ENCODE peak calls at places on chromosomes 12 and 14, in eight cellular contexts. Q is frontal cortex; V is Karpas-422; J is A549; B is occipital lobe; U is cardiac septum; G is breast epithelium; L is stimulated activated CD8-positive, alpha-beta memory T cell treated with anti-CD3 and anti-CD28 coated beads, Interleukin-2, amount 100 ng/mL, for 48 hours. A is an unnamed sample.

GRCh38 chr14:104280085-104280901 is 141.9 kb downstream of the KIF26A start:
- DNase-seq in Q (no peak), V (no peak), J (no peak), B (no peak), U (peak; percentile 56), G (peak; percentile 42), L (no peak), A (no peak)

GRCh38 chr12:102950107-102950949 is 7.1 kb upstream of the ASCL1 start:
- DNase-seq in Q (no peak), V (no peak), J (no peak), B (no peak), U (no peak), G (no peak), L (no peak), A (no peak)

GRCh38 chr14:31969371-31969770 is 107.7 kb upstream of the ARHGAP5 start:
- DNase-seq in Q (no peak), V (no peak), J (no peak), B (no peak), U (no peak), G (no peak), L (no peak), A (no peak)

GRCh38 chr12:7645395-7646177 is 20.1 kb downstream of the APOBEC1 start:
- DNase-seq in Q (peak; percentile 45), V (peak; percentile 76), J (peak; percentile 46), B (no peak), U (no peak), G (no peak), L (no peak), A (peak; percentile 69)

GRCh38 chr12:101719566-101719965 is 19.7 kb downstream of the SYCP3 start:
- DNase-seq in Q (no peak), V (no peak), J (no peak), B (no peak), U (no peak), G (no peak), L (no peak), A (no peak)

GRCh38 chr12:56634242-56634836 is 4.2 kb upstream of the BAZ2A start:
- DNase-seq in Q (no peak), V (peak; percentile 68), J (peak; percentile 59), B (no peak), U (no peak), G (peak; percentile 72), L (no peak), A (peak; percentile 46)

GRCh38 chr12:26028953-26029740 is 70.7 kb downstream of the RASSF8 start:
- DNase-seq in Q (peak; percentile 36), V (peak; percentile 71), J (peak; percentile 37), B (no peak), U (no peak), G (no peak), L (no peak), A (peak; percentile 45)

GRCh38 chr14:103214461-103214958 is 91.2 kb downstream of the TNFAIP2 start:
- DNase-seq in Q (no peak), V (no peak), J (no peak), B (no peak), U (no peak), G (no peak), L (no peak), A (no peak)

GRCh38 chr12:70796989-70797388 is 123.5 kb downstream of the PTPRR start:
- DNase-seq in Q (no peak), V (no peak), J (no peak), B (no peak), U (no peak), G (no peak), L (no peak), A (no peak)

GRCh38 chr12:48160807-48161206 is 3.5 kb upstream of the ASB8 start:
- DNase-seq in Q (no peak), V (peak; percentile 61), J (no peak), B (no peak), U (no peak), G (no peak), L (no peak), A (no peak)

GRCh38 chr12:29640589-29641345 is 143.0 kb downstream of the TMTC1 start:
- DNase-seq in Q (no peak), V (no peak), J (no peak), B (no peak), U (peak; percentile 77), G (no peak), L (no peak), A (no peak)

GRCh38 chr14:64069634-64070359 is 217.0 kb downstream of the SYNE2 start:
- DNase-seq in Q (no peak), V (no peak), J (no peak), B (no peak), U (no peak), G (no peak), L (no peak), A (no peak)

GRCh38 chr12:45192041-45192695 is 23.7 kb upstream of the ANO6 start:
- DNase-seq in Q (no peak), V (no peak), J (peak; percentile 62), B (no peak), U (no peak), G (no peak), L (no peak), A (no peak)

GRCh38 chr12:47819902-47820630 is at the start of gene HDAC7:
- DNase-seq in Q (peak; percentile 88), V (peak; percentile 93), J (peak; percentile 90), B (peak; percentile 78), U (peak; percentile 95), G (peak; percentile 81), L (peak; percentile 63), A (peak; percentile 83)

GRCh38 chr14:95340201-95340697 is 20.5 kb upstream of the CLMN start:
- DNase-seq in Q (no peak), V (no peak), J (peak; percentile 18), B (no peak), U (peak; percentile 58), G (peak; percentile 92), L (no peak), A (no peak)

GRCh38 chr12:108346727-108347710 is 7.9 kb upstream of the CMKLR1 start:
- DNase-seq in Q (no peak), V (no peak), J (no peak), B (no peak), U (no peak), G (no peak), L (no peak), A (no peak)

GRCh38 chr14:105065280-105066228 is at the start of gene GPR132:
- DNase-seq in Q (no peak), V (no peak), J (no peak), B (no peak), U (peak; percentile 92), G (no peak), L (peak; percentile 78), A (peak; percentile 48)

GRCh38 chr12:131783915-131784541 is 44.2 kb upstream of the MMP17 start:
- DNase-seq in Q (no peak), V (no peak), J (peak; percentile 62), B (peak; percentile 19), U (no peak), G (no peak), L (no peak), A (no peak)

GRCh38 chr12:113314121-113314529 is 20.8 kb downstream of the SLC8B1 start:
- DNase-seq in Q (no peak), V (no peak), J (no peak), B (no peak), U (no peak), G (no peak), L (no peak), A (no peak)

GRCh38 chr12:125246346-125246656 is 181.1 kb downstream of the AACS start:
- DNase-seq in Q (no peak), V (no peak), J (no peak), B (no peak), U (no peak), G (no peak), L (no peak), A (no peak)

GRCh38 chr12:116354950-116355779 is 77.7 kb upstream of the MED13L start:
- DNase-seq in Q (no peak), V (no peak), J (no peak), B (no peak), U (no peak), G (no peak), L (no peak), A (no peak)

GRCh38 chr12:109888179-109889020 is 8.1 kb upstream of the GLTP start:
- DNase-seq in Q (no peak), V (no peak), J (peak; percentile 66), B (no peak), U (no peak), G (no peak), L (no peak), A (peak; percentile 69)

GRCh38 chr14:51189600-51190376 is 50.3 kb upstream of the TMX1 start:
- DNase-seq in Q (no peak), V (no peak), J (no peak), B (no peak), U (no peak), G (no peak), L (no peak), A (no peak)

GRCh38 chr12:89783321-89784060 is 74.9 kb upstream of the ATP2B1 start:
- DNase-seq in Q (no peak), V (peak; percentile 35), J (no peak), B (peak; percentile 31), U (no peak), G (no peak), L (no peak), A (no peak)

GRCh38 chr12:113241191-113242017 is 20.1 kb downstream of the TPCN1 start:
- DNase-seq in Q (no peak), V (no peak), J (no peak), B (no peak), U (no peak), G (no peak), L (no peak), A (no peak)

GRCh38 chr12:51871126-51871525 is 16.8 kb upstream of the ANKRD33 start:
- DNase-seq in Q (no peak), V (no peak), J (no peak), B (no peak), U (no peak), G (no peak), L (no peak), A (no peak)

GRCh38 chr14:52348796-52349195 is 34.7 kb downstream of the PTGER2 start:
- DNase-seq in Q (no peak), V (no peak), J (no peak), B (no peak), U (no peak), G (no peak), L (no peak), A (no peak)

GRCh38 chr12:44525806-44526654 is 350.1 kb downstream of the NELL2 start:
- DNase-seq in Q (no peak), V (no peak), J (no peak), B (no peak), U (no peak), G (no peak), L (no peak), A (no peak)

A was measured in OCI-LY7.